ENCODE peak calls at places on chromosomes 11 and 22, in nine cellular contexts. K is hepatocyte, I is fibroblast of pulmonary artery, M is choroid plexus epithelial cell, D is HCT116, N is AG10803, Y is NB4, G is foreskin fibroblast, C is kidney. A is an unnamed sample.

GRCh38 chr11:1113405-1114201 is 38.9 kb downstream of the MUC2 start:
- DNase-seq in K (no peak), I (no peak), M (no peak), D (no peak), N (no peak), Y (no peak), G (no peak), C (peak), A (no peak)

GRCh38 chr22:27581688-27582087 is 219.9 kb downstream of the MN1 start:
- DNase-seq in K (peak), I (peak), M (peak), D (no peak), N (peak), Y (no peak), G (peak), C (peak), A (no peak)

GRCh38 chr11:15201586-15201985 is 86.9 kb downstream of the INSC start:
- DNase-seq in K (no peak), I (no peak), M (no peak), D (no peak), N (no peak), Y (no peak), G (no peak), C (no peak), A (no peak)

GRCh38 chr11:68927280-68928107 is 23.8 kb downstream of the IGHMBP2 start:
- DNase-seq in K (no peak), I (peak), M (peak), D (no peak), N (no peak), Y (peak), G (peak), C (peak), A (no peak)

GRCh38 chr11:45692808-45693453 is 27.5 kb upstream of the CHST1 start:
- DNase-seq in K (no peak), I (no peak), M (no peak), D (no peak), N (no peak), Y (peak), G (no peak), C (no peak), A (no peak)

GRCh38 chr11:115069599-115069998 is 391.3 kb downstream of the NXPE2 start:
- DNase-seq in K (no peak), I (no peak), M (no peak), D (no peak), N (no peak), Y (no peak), G (no peak), C (no peak), A (no peak)

GRCh38 chr11:122559734-122560382 is 95.7 kb upstream of the UBASH3B start:
- DNase-seq in K (no peak), I (no peak), M (no peak), D (peak), N (no peak), Y (peak), G (no peak), C (no peak), A (peak)

GRCh38 chr11:22787565-22788162 is 41.9 kb downstream of the SVIP start:
- DNase-seq in K (peak), I (peak), M (peak), D (peak), N (peak), Y (peak), G (peak), C (no peak), A (peak)

GRCh38 chr11:95891423-95892177 is 32.3 kb downstream of the MTMR2 start:
- DNase-seq in K (peak), I (peak), M (peak), D (no peak), N (no peak), Y (no peak), G (no peak), C (no peak), A (no peak)

GRCh38 chr22:30193031-30193794 is 53.3 kb downstream of the LIF start:
- DNase-seq in K (no peak), I (no peak), M (no peak), D (no peak), N (no peak), Y (no peak), G (no peak), C (no peak), A (no peak)

GRCh38 chr11:32213223-32213622 is 122.3 kb downstream of the RCN1 start:
- DNase-seq in K (peak), I (peak), M (peak), D (no peak), N (peak), Y (peak), G (peak), C (no peak), A (peak)

GRCh38 chr22:22939537-22940368 is 52.1 kb downstream of the IGLL5 start:
- DNase-seq in K (no peak), I (no peak), M (no peak), D (no peak), N (no peak), Y (no peak), G (no peak), C (no peak), A (no peak)

GRCh38 chr11:134742956-134743808 is 331.1 kb upstream of the B3GAT1 start:
- DNase-seq in K (peak), I (no peak), M (peak), D (no peak), N (no peak), Y (no peak), G (no peak), C (no peak), A (no peak)

GRCh38 chr11:130403301-130403804 is 25.1 kb downstream of the ADAMTS8 start:
- DNase-seq in K (peak), I (peak), M (peak), D (no peak), N (peak), Y (no peak), G (peak), C (no peak), A (peak)

GRCh38 chr11:69375316-69376154 is 81.6 kb downstream of the MYEOV start:
- DNase-seq in K (no peak), I (no peak), M (no peak), D (no peak), N (no peak), Y (no peak), G (no peak), C (peak), A (no peak)

GRCh38 chr22:20664594-20664959 is 109.3 kb upstream of the SERPIND1 start:
- DNase-seq in K (no peak), I (no peak), M (no peak), D (no peak), N (no peak), Y (no peak), G (no peak), C (no peak), A (no peak)

GRCh38 chr22:35418088-35418487 is 18.1 kb downstream of the MCM5 start:
- DNase-seq in K (no peak), I (peak), M (no peak), D (no peak), N (peak), Y (no peak), G (peak), C (peak), A (peak)

GRCh38 chr22:35986085-35986484 is 42.5 kb downstream of the RBFOX2 start:
- DNase-seq in K (no peak), I (peak), M (peak), D (no peak), N (peak), Y (no peak), G (no peak), C (no peak), A (no peak)

GRCh38 chr11:46277623-46278386 is at the start of gene CREB3L1:
- DNase-seq in K (peak), I (no peak), M (no peak), D (no peak), N (peak), Y (peak), G (no peak), C (peak), A (no peak)

GRCh38 chr22:23767303-23767672 is 484 bp downstream of the CHCHD10 start:
- DNase-seq in K (no peak), I (no peak), M (no peak), D (no peak), N (no peak), Y (no peak), G (no peak), C (no peak), A (no peak)

GRCh38 chr11:121722431-121723256 is 269.9 kb upstream of the SORL1-AS1 start:
- DNase-seq in K (peak), I (peak), M (peak), D (no peak), N (peak), Y (no peak), G (peak), C (peak), A (peak)

GRCh38 chr22:39176067-39176621 is 23.7 kb upstream of the CBX7 start:
- DNase-seq in K (peak), I (peak), M (peak), D (no peak), N (peak), Y (no peak), G (peak), C (peak), A (peak)

GRCh38 chr11:114180301-114181055 is 115.7 kb upstream of the NNMT start:
- DNase-seq in K (peak), I (peak), M (peak), D (no peak), N (no peak), Y (peak), G (no peak), C (peak), A (peak)

GRCh38 chr11:48019230-48019584 is 38.8 kb downstream of the PTPRJ start:
- DNase-seq in K (peak), I (peak), M (no peak), D (no peak), N (no peak), Y (peak), G (no peak), C (no peak), A (no peak)
- H3K4me3 ChIP-seq in K (no peak), I (no peak), M (no peak), D (no peak), N (no peak), Y (no peak), G (no peak), C (no peak), A (no peak)

GRCh38 chr11:118435233-118435892 is 929 bp upstream of the KMT2A start:
- DNase-seq in K (peak), I (peak), M (peak), D (peak), N (peak), Y (peak), G (peak), C (peak), A (peak)

GRCh38 chr11:118435893-118436624 is at the start of gene KMT2A:
- DNase-seq in K (peak), I (peak), M (peak), D (peak), N (peak), Y (peak), G (peak), C (peak), A (peak)

GRCh38 chr11:118434123-118434552 is 2.2 kb upstream of the KMT2A start:
- DNase-seq in K (no peak), I (peak), M (peak), D (no peak), N (peak), Y (no peak), G (peak), C (no peak), A (peak)

GRCh38 chr11:118436639-118437045 is 350 bp downstream of the KMT2A start:
- DNase-seq in K (no peak), I (no peak), M (peak), D (no peak), N (no peak), Y (peak), G (no peak), C (peak), A (peak)

GRCh38 chr11:118434553-118435232 is 1.6 kb upstream of the KMT2A start:
- DNase-seq in K (peak), I (peak), M (peak), D (no peak), N (no peak), Y (peak), G (no peak), C (peak), A (peak)
- TF ChIP-seq CTCF in K (no peak), I (no peak), M (no peak), D (no peak), N (peak), Y (no peak), G (no peak), C (no peak), A (no peak)

DNA sequence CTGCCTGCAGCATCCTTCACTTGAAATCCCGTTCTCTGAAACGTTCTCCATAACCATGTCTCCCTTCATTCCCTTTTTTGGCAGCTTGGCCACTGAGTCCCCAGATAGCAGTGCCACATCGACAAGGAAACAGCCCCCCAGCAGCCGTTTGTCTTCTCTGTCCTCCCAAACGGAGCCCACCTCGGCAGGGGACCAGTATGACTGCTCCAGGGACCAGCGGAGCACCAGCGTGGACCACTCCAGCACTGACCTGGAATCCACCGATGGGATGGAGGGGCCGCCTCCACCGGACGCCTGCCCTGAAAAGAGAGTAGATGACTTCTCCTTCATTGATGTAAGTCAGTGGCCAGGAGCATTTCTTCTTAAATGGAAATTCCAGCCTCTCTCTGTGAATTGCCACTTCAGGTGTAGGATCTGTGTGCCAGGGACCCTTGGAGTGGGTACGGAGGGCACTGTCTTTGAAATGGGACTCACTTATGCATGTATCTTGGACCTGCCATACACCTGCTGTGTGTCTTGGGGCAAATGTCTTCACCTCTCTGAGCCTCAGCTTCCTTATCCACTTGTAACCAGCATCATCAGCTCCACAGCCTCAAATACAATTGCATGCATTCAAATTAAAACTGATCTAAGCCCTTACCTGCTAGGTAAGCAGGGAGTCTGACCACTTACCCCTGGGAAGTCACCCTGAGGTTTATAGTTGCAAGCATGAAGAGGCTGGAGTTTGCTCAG is 25.3 kb upstream of the CRYBB3 start:
- DNase-seq in K (no peak), I (no peak), M (no peak), D (no peak), N (no peak), Y (no peak), G (no peak), C (no peak), A (no peak)
- H3K4me3 ChIP-seq in K (no peak), I (no peak), M (no peak), D (no peak), N (no peak), Y (no peak), G (no peak), C (no peak), A (no peak)

DNA sequence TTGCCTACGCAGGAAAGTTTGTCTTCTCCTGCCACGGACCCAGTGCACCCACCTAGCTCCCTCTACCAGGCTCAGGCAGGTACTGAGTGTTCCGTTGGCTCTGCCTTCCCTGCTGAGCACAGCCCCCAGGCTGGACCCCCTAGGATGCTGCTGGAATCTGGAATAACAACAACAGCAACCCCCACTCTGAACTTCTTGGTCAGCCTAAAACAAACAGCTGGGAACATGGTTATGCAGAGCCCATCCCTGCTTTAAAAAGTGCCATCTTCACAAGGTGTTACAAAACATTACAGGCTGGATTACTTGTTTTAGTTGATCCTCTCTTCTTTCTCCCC is 1.8 kb downstream of the OPCML start:
- DNase-seq in K (no peak), I (no peak), M (no peak), D (no peak), N (no peak), Y (no peak), G (no peak), C (no peak), A (no peak)
- TF ChIP-seq CTCF in K (peak), I (no peak), M (no peak), D (no peak), N (no peak), Y (no peak), G (no peak), C (no peak), A (no peak)

A was measured in epithelial cell of esophagus.